ENCODE peak calls at places on chromosomes 13 and 19, in four cellular contexts. U, E, W and D are unnamed samples.

GRCh38 chr13:40653558-40654318 is 12.7 kb downstream of the FOXO1 start:
- DNase-seq in U (no peak), E (no peak), W (no peak), D (no peak)

GRCh38 chr13:30803791-30804190 is 68.4 kb downstream of the ALOX5AP start:
- DNase-seq in U (no peak), E (no peak), W (no peak), D (no peak)

GRCh38 chr13:106348032-106348431 is 187.4 kb downstream of the EFNB2 start:
- DNase-seq in U (peak), E (no peak), W (peak), D (peak)

GRCh38 chr13:48446454-48446853 is 33.5 kb upstream of the LPAR6 start:
- DNase-seq in U (peak), E (no peak), W (no peak), D (no peak)

GRCh38 chr19:1417145-1417544 is 9.8 kb downstream of the DAZAP1 start:
- DNase-seq in U (peak), E (peak), W (no peak), D (no peak)

GRCh38 chr13:47480121-47480520 is 521.0 kb downstream of the SUCLA2 start:
- DNase-seq in U (peak), E (no peak), W (no peak), D (peak)

GRCh38 chr19:13742756-13743155 is 21.6 kb upstream of the MRI1 start:
- DNase-seq in U (peak), E (no peak), W (no peak), D (no peak)

GRCh38 chr13:43908156-43909126 is 28.7 kb downstream of the LACC1 start:
- DNase-seq in U (peak), E (no peak), W (peak), D (peak)

GRCh38 chr13:78940444-78940843 is 281.5 kb upstream of the OBI1 start:
- DNase-seq in U (no peak), E (no peak), W (no peak), D (no peak)

GRCh38 chr13:24097064-24097463 is 63.5 kb upstream of the SPATA13 start:
- DNase-seq in U (peak), E (no peak), W (peak), D (peak)

GRCh38 chr19:58553799-58554493 is 959 bp downstream of the CHMP2A start:
- DNase-seq in U (no peak), E (no peak), W (no peak), D (no peak)

GRCh38 chr13:80132741-80133601 is 208.0 kb downstream of the SPRY2 start:
- DNase-seq in U (peak), E (peak), W (no peak), D (no peak)

GRCh38 chr19:45294291-45295029 is 28.2 kb downstream of the CKM start:
- DNase-seq in U (no peak), E (peak), W (no peak), D (no peak)

GRCh38 chr19:1066748-1067340 is at the start of gene ARHGAP45:
- DNase-seq in U (no peak), E (no peak), W (no peak), D (no peak)

GRCh38 chr13:44969858-44970484 is 19.3 kb downstream of the NUFIP1 start:
- DNase-seq in U (peak), E (no peak), W (peak), D (peak)

GRCh38 chr13:24698686-24699085 is 18.5 kb downstream of the ATP12A start:
- DNase-seq in U (no peak), E (no peak), W (no peak), D (no peak)

GRCh38 chr13:41944635-41945401 is 16.1 kb downstream of the VWA8 start:
- DNase-seq in U (no peak), E (no peak), W (no peak), D (no peak)

GRCh38 chr13:59126474-59126873 is 1037.3 kb downstream of the DIAPH3 start:
- DNase-seq in U (no peak), E (no peak), W (no peak), D (no peak)

GRCh38 chr13:24511019-24511823 is 1.4 kb downstream of the PARP4 start:
- DNase-seq in U (peak), E (peak), W (peak), D (peak)

GRCh38 chr13:38879278-38879677 is 111.4 kb downstream of the STOML3 start:
- DNase-seq in U (peak), E (no peak), W (peak), D (no peak)

GRCh38 chr19:42003506-42004294 is 9.7 kb upstream of the ATP1A3 start:
- DNase-seq in U (no peak), E (no peak), W (no peak), D (no peak)

GRCh38 chr19:35000647-35001501 is 751 bp downstream of the GRAMD1A start:
- DNase-seq in U (peak), E (peak), W (no peak), D (peak)

DNA sequence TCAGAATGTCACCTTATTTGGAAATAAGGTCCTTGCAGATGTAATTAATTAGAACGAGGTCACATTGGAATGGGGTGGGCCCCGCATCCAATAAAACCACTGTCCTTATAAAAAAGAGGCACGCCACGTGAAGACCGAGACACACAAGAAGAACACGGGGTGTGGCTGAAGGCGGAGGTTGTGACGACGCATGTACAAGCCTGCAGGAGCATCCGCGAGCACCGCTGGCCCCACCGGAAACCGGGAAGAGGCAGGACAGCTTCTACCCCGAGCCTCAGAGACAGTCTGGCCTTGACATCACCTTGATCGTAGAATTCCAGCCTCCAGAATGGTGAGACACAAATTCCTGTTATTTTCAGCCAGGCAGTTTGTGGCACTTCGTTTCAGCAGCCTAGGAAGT is 177.9 kb downstream of the COL4A1 start:
- DNase-seq in U (no peak), E (no peak), W (no peak), D (no peak)
- H3K4me3 ChIP-seq in U (no peak), E (no peak), W (no peak), D (no peak)

GRCh38 chr19:3750211-3750610 is 11.3 kb downstream of the APBA3 start:
- DNase-seq in U (no peak), E (no peak), W (no peak), D (no peak)

GRCh38 chr19:3748965-3749364 is 12.5 kb downstream of the APBA3 start:
- DNase-seq in U (no peak), E (no peak), W (no peak), D (no peak)

GRCh38 chr19:3752492-3752891 is 9.0 kb downstream of the APBA3 start:
- DNase-seq in U (no peak), E (no peak), W (no peak), D (no peak)

GRCh38 chr19:3751236-3751635 is 10.3 kb downstream of the APBA3 start:
- DNase-seq in U (no peak), E (no peak), W (no peak), D (no peak)

DNA sequence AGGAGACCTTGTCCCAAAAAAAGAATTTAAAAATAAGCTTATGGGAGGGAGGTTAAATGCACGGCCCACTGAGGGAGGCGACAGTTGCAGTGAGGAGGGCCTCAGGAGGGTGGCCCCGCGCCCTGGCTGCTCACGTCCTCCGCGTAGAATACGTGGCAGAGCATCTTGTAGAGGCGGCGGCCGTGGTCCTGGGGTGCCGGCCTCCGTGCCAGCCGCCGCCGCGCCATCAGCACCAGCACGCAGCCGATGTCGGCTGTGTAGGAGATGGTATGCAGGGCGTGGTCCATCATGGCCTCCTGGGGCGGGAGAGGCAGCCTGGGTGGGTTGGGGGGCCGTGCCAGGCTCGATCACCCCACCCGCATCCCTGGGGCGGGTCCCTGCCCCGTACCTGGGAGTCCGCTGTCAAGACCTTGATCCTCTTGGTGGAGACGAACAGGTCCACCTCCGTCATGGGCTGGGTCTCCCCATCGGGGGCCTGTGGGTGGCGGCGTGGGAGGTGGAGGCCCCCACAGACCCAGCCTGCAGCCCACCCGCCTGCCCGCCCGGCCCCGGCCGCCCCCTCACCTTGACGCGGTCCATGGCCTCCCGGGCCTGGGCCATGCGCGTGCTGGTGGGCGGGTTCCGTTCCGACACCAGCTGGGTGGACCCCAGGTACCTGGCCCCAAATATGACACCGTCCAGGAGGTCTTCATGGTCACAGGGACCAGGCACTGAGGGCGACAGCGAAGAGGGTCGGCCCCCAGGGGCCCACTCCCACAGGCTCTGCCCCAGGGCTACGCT is 7.7 kb downstream of the APBA3 start:
- DNase-seq in U (no peak), E (no peak), W (no peak), D (no peak)
- H3K4me3 ChIP-seq in U (no peak), E (no peak), W (no peak), D (no peak)

GRCh38 chr13:98143157-98143553 is 261 bp downstream of the FARP1 start:
- DNase-seq in U (no peak), E (no peak), W (no peak), D (no peak)

GRCh38 chr13:98141091-98141490 is 1.8 kb upstream of the FARP1 start:
- DNase-seq in U (no peak), E (no peak), W (no peak), D (no peak)

GRCh38 chr13:98142427-98143156 is at the start of gene FARP1:
- DNase-seq in U (peak), E (peak), W (no peak), D (no peak)

GRCh38 chr13:98141509-98141908 is 1.4 kb upstream of the FARP1 start:
- DNase-seq in U (no peak), E (no peak), W (no peak), D (no peak)

DNA sequence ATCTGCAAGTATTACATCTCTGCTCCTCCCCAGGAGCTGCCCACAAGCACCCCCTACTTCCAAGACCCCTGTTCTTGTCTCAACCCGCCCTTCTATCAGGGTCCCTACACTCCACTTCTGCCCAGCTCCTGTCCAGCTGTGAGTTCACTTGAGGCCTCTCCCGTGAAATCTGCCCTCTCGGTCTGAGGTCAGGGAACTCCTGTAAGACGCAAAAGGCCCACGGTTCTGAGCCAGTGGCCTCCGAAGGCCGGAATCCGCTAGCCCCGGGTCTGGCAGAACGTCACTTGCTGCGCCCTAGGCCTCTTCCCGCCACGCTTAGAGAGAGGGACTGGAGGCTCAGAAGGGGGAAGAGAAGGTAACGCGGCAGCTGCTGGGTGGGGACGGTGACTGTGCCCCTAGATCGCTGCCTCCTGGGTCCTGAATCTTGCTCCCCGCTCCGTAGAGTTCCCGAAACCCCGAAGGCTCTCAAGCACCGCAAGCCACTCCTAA is 912 bp upstream of the FARP1 start:
- DNase-seq in U (no peak), E (peak), W (no peak), D (no peak)
- H3K4me3 ChIP-seq in U (peak), E (peak), W (peak), D (peak)

DNA sequence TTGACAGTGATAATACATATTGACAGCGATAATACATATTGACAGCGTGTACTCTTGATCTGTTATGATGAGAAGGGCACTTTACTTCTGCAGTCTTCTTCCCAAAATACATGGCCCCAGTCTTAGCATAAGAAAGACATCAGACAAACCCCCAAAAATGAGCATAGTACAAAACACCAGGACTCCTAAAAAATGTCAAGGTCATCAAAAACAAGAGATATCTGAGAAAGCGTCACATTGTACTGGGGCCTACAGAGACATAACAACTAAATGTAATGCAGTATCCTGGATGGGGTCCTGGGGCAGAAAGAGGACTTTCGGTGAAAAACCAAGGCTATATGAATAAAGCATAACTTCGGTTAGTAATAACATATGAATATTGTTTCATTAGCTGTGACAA is 731.5 kb upstream of the SGCG start:
- DNase-seq in U (no peak), E (no peak), W (no peak), D (no peak)
- H3K4me3 ChIP-seq in U (no peak), E (no peak), W (no peak), D (no peak)

GRCh38 chr19:3404324-3405260 is 38.2 kb downstream of the NFIC start:
- DNase-seq in U (peak), E (peak), W (no peak), D (no peak)

GRCh38 chr19:3405261-3405653 is 38.9 kb downstream of the NFIC start:
- DNase-seq in U (no peak), E (no peak), W (no peak), D (no peak)

GRCh38 chr19:3401004-3401768 is 34.8 kb downstream of the NFIC start:
- DNase-seq in U (no peak), E (peak), W (no peak), D (no peak)

GRCh38 chr19:3403489-3404323 is 37.3 kb downstream of the NFIC start:
- DNase-seq in U (peak), E (peak), W (no peak), D (no peak)

GRCh38 chr19:3402631-3403443 is 36.5 kb downstream of the NFIC start:
- DNase-seq in U (no peak), E (no peak), W (no peak), D (no peak)
- H3K4me3 ChIP-seq in U (no peak), E (no peak), W (peak), D (no peak)

GRCh38 chr19:33799507-33799906 is 2.8 kb downstream of the KCTD15 start:
- DNase-seq in U (no peak), E (no peak), W (no peak), D (no peak)
- H3K4me3 ChIP-seq in U (no peak), E (no peak), W (no peak), D (no peak)